ENCODE peak calls at places on chromosomes 12 and 14, in seven cellular contexts. D, W, J, T, R, G and Q are unnamed samples.

GRCh38 chr12:110995615-110996014 is 75.2 kb upstream of the MYL2 start:
- DNase-seq in J (no peak), T (no peak), W (no peak), R (no peak), D (no peak), G (no peak), Q (no peak)

GRCh38 chr12:69991683-69992297 is 166.8 kb downstream of the MYRFL start:
- DNase-seq in W (no peak), R (no peak), T (no peak), J (no peak), G (no peak), D (no peak), Q (no peak)

GRCh38 chr14:102353126-102353619 is 9.5 kb downstream of the CINP start:
- DNase-seq in R (no peak), D (no peak), T (no peak), J (no peak), W (no peak), G (no peak), Q (no peak)

GRCh38 chr14:72126091-72126490 is 193.9 kb downstream of the RGS6 start:
- DNase-seq in W (no peak), R (no peak), D (no peak), T (no peak), J (no peak), G (no peak), Q (no peak)

GRCh38 chr12:125079943-125080645 is 14.9 kb downstream of the AACS start:
- DNase-seq in R (peak), J (no peak), W (peak), T (no peak), G (no peak), D (no peak), Q (no peak)

GRCh38 chr14:59419383-59419782 is 45.8 kb downstream of the GPR135 start:
- DNase-seq in R (no peak), W (no peak), D (no peak), G (no peak), T (no peak), J (no peak), Q (no peak)

GRCh38 chr14:84323963-84324362 is 1206.0 kb upstream of the FLRT2 start:
- DNase-seq in J (no peak), T (no peak), W (no peak), G (no peak), R (peak), D (no peak), Q (no peak)

GRCh38 chr14:106790189-106791036 is 1264.0 kb downstream of the TMEM121 start:
- DNase-seq in D (peak), G (no peak), J (peak), T (peak), R (peak), W (no peak), Q (peak)